ENCODE peak calls at places on chromosomes 1 and 21, in ten cellular contexts. One of them, this sample, is unnamed.

GRCh38 chr1:15341634-15342375 is 67.9 kb upstream of the EFHD2 start:
- DNase-seq in retinal pigment epithelial cell: no peak
- DNase-seq in endothelial cell: no peak
- DNase-seq in fibroblast of pulmonary artery: peak
- DNase-seq in AG09309: peak
- DNase-seq in HFF-Myc: peak
- DNase-seq in IMR-90: peak
- DNase-seq in Caco-2: no peak
- DNase-seq in ovary: no peak
- DNase-seq in cardiac muscle cell: no peak
- DNase-seq in this sample: no peak

GRCh38 chr1:117710710-117711109 is 104.9 kb downstream of the TENT5C start:
- DNase-seq in retinal pigment epithelial cell: no peak
- DNase-seq in endothelial cell: no peak
- DNase-seq in fibroblast of pulmonary artery: no peak
- DNase-seq in AG09309: no peak
- DNase-seq in HFF-Myc: no peak
- DNase-seq in IMR-90: no peak
- DNase-seq in Caco-2: no peak
- DNase-seq in ovary: no peak
- DNase-seq in cardiac muscle cell: no peak
- DNase-seq in this sample: no peak

GRCh38 chr1:27574001-27574781 is 29.8 kb downstream of the AHDC1 start:
- DNase-seq in retinal pigment epithelial cell: no peak
- DNase-seq in endothelial cell: no peak
- DNase-seq in fibroblast of pulmonary artery: no peak
- DNase-seq in AG09309: no peak
- DNase-seq in HFF-Myc: no peak
- DNase-seq in IMR-90: no peak
- DNase-seq in Caco-2: no peak
- DNase-seq in ovary: no peak
- DNase-seq in cardiac muscle cell: no peak
- DNase-seq in this sample: no peak

GRCh38 chr1:206551985-206552325 is 44.6 kb downstream of the RASSF5 start:
- DNase-seq in retinal pigment epithelial cell: no peak
- DNase-seq in endothelial cell: no peak
- DNase-seq in fibroblast of pulmonary artery: no peak
- DNase-seq in AG09309: no peak
- DNase-seq in HFF-Myc: no peak
- DNase-seq in IMR-90: no peak
- DNase-seq in Caco-2: no peak
- DNase-seq in ovary: no peak
- DNase-seq in cardiac muscle cell: no peak
- DNase-seq in this sample: no peak

GRCh38 chr21:43277481-43278351 is 108.9 kb downstream of the CRYAA start:
- DNase-seq in retinal pigment epithelial cell: no peak
- DNase-seq in endothelial cell: no peak
- DNase-seq in fibroblast of pulmonary artery: no peak
- DNase-seq in AG09309: no peak
- DNase-seq in HFF-Myc: no peak
- DNase-seq in IMR-90: no peak
- DNase-seq in Caco-2: no peak
- DNase-seq in ovary: no peak
- DNase-seq in cardiac muscle cell: peak
- DNase-seq in this sample: no peak

GRCh38 chr1:112714313-112715263 is 544 bp downstream of the PPM1J start:
- DNase-seq in retinal pigment epithelial cell: no peak
- DNase-seq in endothelial cell: peak
- DNase-seq in fibroblast of pulmonary artery: no peak
- DNase-seq in AG09309: no peak
- DNase-seq in HFF-Myc: no peak
- DNase-seq in IMR-90: no peak
- DNase-seq in Caco-2: no peak
- DNase-seq in ovary: no peak
- DNase-seq in cardiac muscle cell: no peak
- DNase-seq in this sample: no peak

GRCh38 chr1:207407655-207408256 is 46.4 kb upstream of the CR2 start:
- DNase-seq in retinal pigment epithelial cell: no peak
- DNase-seq in endothelial cell: no peak
- DNase-seq in fibroblast of pulmonary artery: peak
- DNase-seq in AG09309: peak
- DNase-seq in HFF-Myc: no peak
- DNase-seq in IMR-90: peak
- DNase-seq in Caco-2: no peak
- DNase-seq in ovary: no peak
- DNase-seq in cardiac muscle cell: no peak
- DNase-seq in this sample: peak

GRCh38 chr1:87953732-87954344 is 625.2 kb downstream of the LMO4 start:
- DNase-seq in retinal pigment epithelial cell: peak
- DNase-seq in endothelial cell: peak
- DNase-seq in fibroblast of pulmonary artery: peak
- DNase-seq in AG09309: peak
- DNase-seq in HFF-Myc: peak
- DNase-seq in IMR-90: peak
- DNase-seq in Caco-2: peak
- DNase-seq in ovary: peak
- DNase-seq in cardiac muscle cell: peak
- DNase-seq in this sample: peak

GRCh38 chr1:200982071-200982945 is 41.2 kb downstream of the KIF21B start:
- DNase-seq in retinal pigment epithelial cell: no peak
- DNase-seq in endothelial cell: no peak
- DNase-seq in fibroblast of pulmonary artery: peak
- DNase-seq in AG09309: no peak
- DNase-seq in HFF-Myc: no peak
- DNase-seq in IMR-90: peak
- DNase-seq in Caco-2: no peak
- DNase-seq in ovary: no peak
- DNase-seq in cardiac muscle cell: peak
- DNase-seq in this sample: no peak

GRCh38 chr1:200980873-200981272 is 42.6 kb downstream of the KIF21B start:
- DNase-seq in retinal pigment epithelial cell: no peak
- DNase-seq in endothelial cell: no peak
- DNase-seq in fibroblast of pulmonary artery: no peak
- DNase-seq in AG09309: no peak
- DNase-seq in HFF-Myc: no peak
- DNase-seq in IMR-90: no peak
- DNase-seq in Caco-2: no peak
- DNase-seq in ovary: no peak
- DNase-seq in cardiac muscle cell: no peak
- DNase-seq in this sample: no peak

GRCh38 chr1:200981278-200981677 is 42.2 kb downstream of the KIF21B start:
- DNase-seq in retinal pigment epithelial cell: no peak
- DNase-seq in endothelial cell: no peak
- DNase-seq in fibroblast of pulmonary artery: no peak
- DNase-seq in AG09309: no peak
- DNase-seq in HFF-Myc: no peak
- DNase-seq in IMR-90: no peak
- DNase-seq in Caco-2: no peak
- DNase-seq in ovary: no peak
- DNase-seq in cardiac muscle cell: no peak
- DNase-seq in this sample: no peak

GRCh38 chr1:200980452-200980772 is 43.1 kb downstream of the KIF21B start:
- DNase-seq in retinal pigment epithelial cell: no peak
- DNase-seq in endothelial cell: no peak
- DNase-seq in fibroblast of pulmonary artery: no peak
- DNase-seq in AG09309: no peak
- DNase-seq in HFF-Myc: no peak
- DNase-seq in IMR-90: no peak
- DNase-seq in Caco-2: no peak
- DNase-seq in ovary: no peak
- DNase-seq in cardiac muscle cell: no peak
- DNase-seq in this sample: no peak

DNA sequence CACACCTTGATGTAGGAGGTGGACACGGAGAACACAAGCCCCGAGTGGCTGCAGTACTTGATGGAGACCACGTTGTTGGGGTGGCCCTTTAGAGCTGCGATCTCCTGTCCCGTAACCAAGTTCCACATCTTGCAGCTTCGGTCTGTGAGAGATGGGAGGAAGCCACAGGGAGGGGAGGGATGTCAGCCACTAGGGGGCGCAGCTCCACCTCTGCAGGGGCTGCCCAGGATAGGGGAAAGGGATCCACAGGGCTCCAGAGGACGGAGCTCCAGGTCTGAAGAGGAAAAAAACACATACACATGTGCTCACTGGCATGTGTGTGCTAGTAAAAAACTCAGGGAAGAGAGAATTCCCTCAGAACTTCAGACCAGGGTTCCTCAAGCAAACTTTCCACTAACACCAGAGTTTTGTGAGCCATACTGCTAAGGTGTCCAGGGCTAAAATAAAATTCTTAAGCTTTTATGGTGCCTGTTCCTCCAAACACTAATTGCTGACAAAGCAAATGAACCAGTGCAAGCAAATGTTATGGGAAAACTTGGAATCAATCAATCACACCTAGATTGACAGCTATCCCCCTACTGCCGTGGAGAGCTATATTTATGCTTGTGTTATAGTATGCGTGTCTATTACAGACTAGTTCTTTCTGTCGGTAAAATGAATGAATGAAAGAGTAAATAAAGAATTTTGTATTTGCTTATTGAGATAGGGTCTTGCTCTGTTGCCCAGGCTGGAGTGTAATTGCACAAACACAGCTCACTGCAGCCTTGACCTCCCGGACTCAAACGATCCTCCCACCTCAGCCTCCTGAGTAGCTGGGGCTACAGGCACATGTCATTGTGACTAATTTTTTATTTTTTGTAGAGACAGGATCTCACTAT is 43.7 kb downstream of the KIF21B start:
- DNase-seq in retinal pigment epithelial cell: no peak
- DNase-seq in endothelial cell: peak
- DNase-seq in fibroblast of pulmonary artery: peak
- DNase-seq in AG09309: no peak
- DNase-seq in HFF-Myc: no peak
- DNase-seq in IMR-90: no peak
- DNase-seq in Caco-2: no peak
- DNase-seq in ovary: no peak
- DNase-seq in cardiac muscle cell: no peak
- DNase-seq in this sample: no peak
- TF ChIP-seq CTCF in retinal pigment epithelial cell: peak
- TF ChIP-seq CTCF in endothelial cell: peak
- TF ChIP-seq CTCF in fibroblast of pulmonary artery: peak
- TF ChIP-seq CTCF in AG09309: peak
- TF ChIP-seq CTCF in HFF-Myc: peak
- TF ChIP-seq CTCF in IMR-90: peak
- TF ChIP-seq CTCF in Caco-2: peak
- TF ChIP-seq CTCF in ovary: no peak
- TF ChIP-seq CTCF in cardiac muscle cell: peak
- TF ChIP-seq CTCF in this sample: peak

DNA sequence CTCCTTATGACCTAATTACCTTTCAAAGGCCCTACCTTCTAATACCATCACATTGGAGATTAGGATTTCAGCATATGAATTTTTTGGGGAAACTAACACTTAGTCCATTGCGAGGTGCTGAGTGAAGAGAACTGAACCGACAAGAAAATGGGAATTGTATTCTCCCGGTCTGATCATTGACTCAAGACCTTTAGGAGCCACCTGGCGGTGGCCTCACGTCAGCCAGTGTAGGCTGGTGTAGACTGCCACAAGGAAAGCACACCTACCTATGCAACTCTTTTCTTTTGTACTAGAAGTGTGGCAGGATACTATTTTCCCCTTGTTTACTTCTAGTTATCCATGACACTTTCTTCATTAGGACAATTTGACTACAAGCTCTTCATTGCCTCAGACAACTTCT is 333.5 kb upstream of the B3GALT2 start:
- DNase-seq in retinal pigment epithelial cell: no peak
- DNase-seq in endothelial cell: no peak
- DNase-seq in fibroblast of pulmonary artery: no peak
- DNase-seq in AG09309: no peak
- DNase-seq in HFF-Myc: no peak
- DNase-seq in IMR-90: no peak
- DNase-seq in Caco-2: no peak
- DNase-seq in ovary: no peak
- DNase-seq in cardiac muscle cell: no peak
- DNase-seq in this sample: no peak
- TF ChIP-seq CTCF in retinal pigment epithelial cell: no peak
- TF ChIP-seq CTCF in endothelial cell: no peak
- TF ChIP-seq CTCF in fibroblast of pulmonary artery: no peak
- TF ChIP-seq CTCF in AG09309: peak
- TF ChIP-seq CTCF in HFF-Myc: no peak
- TF ChIP-seq CTCF in IMR-90: no peak
- TF ChIP-seq CTCF in Caco-2: peak
- TF ChIP-seq CTCF in ovary: no peak
- TF ChIP-seq CTCF in cardiac muscle cell: no peak
- TF ChIP-seq CTCF in this sample: no peak

GRCh38 chr1:198845851-198846250 is 207.0 kb downstream of the PTPRC start:
- DNase-seq in retinal pigment epithelial cell: no peak
- DNase-seq in endothelial cell: no peak
- DNase-seq in fibroblast of pulmonary artery: no peak
- DNase-seq in AG09309: no peak
- DNase-seq in HFF-Myc: no peak
- DNase-seq in IMR-90: peak
- DNase-seq in Caco-2: no peak
- DNase-seq in ovary: no peak
- DNase-seq in cardiac muscle cell: no peak
- DNase-seq in this sample: no peak
- TF ChIP-seq CTCF in retinal pigment epithelial cell: no peak
- TF ChIP-seq CTCF in endothelial cell: no peak
- TF ChIP-seq CTCF in fibroblast of pulmonary artery: no peak
- TF ChIP-seq CTCF in AG09309: no peak
- TF ChIP-seq CTCF in HFF-Myc: no peak
- TF ChIP-seq CTCF in IMR-90: no peak
- TF ChIP-seq CTCF in Caco-2: no peak
- TF ChIP-seq CTCF in ovary: no peak
- TF ChIP-seq CTCF in cardiac muscle cell: no peak
- TF ChIP-seq CTCF in this sample: no peak

DNA sequence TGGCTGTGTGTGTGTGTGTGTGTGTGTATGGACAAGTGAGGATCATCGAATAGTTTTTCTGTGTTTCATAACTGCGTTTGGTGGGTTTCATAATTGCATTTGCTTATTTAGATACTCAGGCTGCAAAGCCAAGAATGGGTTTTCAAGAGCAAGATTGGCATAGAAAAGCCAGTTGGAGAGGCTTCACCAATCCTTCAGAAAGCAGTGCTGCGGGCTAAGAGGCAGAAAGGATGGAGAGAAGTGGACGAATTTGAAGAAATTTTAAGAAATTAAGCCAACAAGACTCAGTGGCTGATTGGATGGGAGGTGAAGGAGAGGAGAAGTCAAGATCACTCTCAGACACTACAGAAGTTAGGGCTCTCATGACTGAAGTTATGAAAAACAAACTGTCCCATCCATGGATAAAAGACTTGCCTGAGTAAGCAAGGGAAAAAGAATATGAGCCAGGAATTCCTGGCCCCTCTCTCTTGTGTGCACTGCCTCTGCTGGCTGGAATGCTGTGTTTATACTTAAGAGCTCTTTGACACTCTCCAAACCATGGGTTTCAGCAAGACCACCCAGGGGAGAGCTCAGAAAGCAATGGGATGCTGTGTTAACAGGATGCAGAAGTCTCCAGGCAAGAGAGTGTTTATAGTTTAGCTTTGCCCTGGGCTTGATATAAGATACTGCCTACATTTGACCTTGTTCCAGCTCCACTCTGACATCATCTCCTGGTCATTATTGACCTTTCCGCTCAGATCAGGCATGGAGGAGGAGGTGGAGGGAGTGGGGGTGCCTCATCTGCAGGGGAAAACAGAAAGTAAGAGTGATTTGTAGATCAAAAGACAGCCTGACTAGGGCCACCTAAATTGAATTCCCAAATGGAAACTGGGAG is 232.0 kb upstream of the PLXNA2 start:
- DNase-seq in retinal pigment epithelial cell: no peak
- DNase-seq in endothelial cell: no peak
- DNase-seq in fibroblast of pulmonary artery: no peak
- DNase-seq in AG09309: no peak
- DNase-seq in HFF-Myc: no peak
- DNase-seq in IMR-90: no peak
- DNase-seq in Caco-2: no peak
- DNase-seq in ovary: peak
- DNase-seq in cardiac muscle cell: peak
- DNase-seq in this sample: no peak
- TF ChIP-seq CTCF in retinal pigment epithelial cell: peak
- TF ChIP-seq CTCF in endothelial cell: no peak
- TF ChIP-seq CTCF in fibroblast of pulmonary artery: no peak
- TF ChIP-seq CTCF in AG09309: peak
- TF ChIP-seq CTCF in HFF-Myc: no peak
- TF ChIP-seq CTCF in IMR-90: peak
- TF ChIP-seq CTCF in Caco-2: no peak
- TF ChIP-seq CTCF in ovary: no peak
- TF ChIP-seq CTCF in cardiac muscle cell: peak
- TF ChIP-seq CTCF in this sample: peak